ENCODE peak calls at places on chromosomes 1 and 21, in seven cellular contexts. S is IMR-90, K is PC-3, P is GM23338, U is astrocyte, N is K562, A is H9. L is an unnamed sample.
A peak's percentile ranks its signal among the peaks of the same experiment; 100 is the strongest.

GRCh38 chr1:234863596-234863995 is 253.6 kb upstream of the IRF2BP2 start:
- DNase-seq in S (peak; percentile 82), K (peak; percentile 36), P (no peak), U (peak; percentile 80), N (no peak), A (no peak), L (no peak)

GRCh38 chr1:53172751-53173498 is 23.7 kb upstream of the CPT2 start:
- DNase-seq in S (no peak), K (peak; percentile 52), P (peak; percentile 39), U (no peak), N (peak; percentile 33), A (no peak), L (no peak)

GRCh38 chr1:67952071-67952470 is 98.4 kb downstream of the DIRAS3 start:
- DNase-seq in S (peak; percentile 56), K (no peak), P (no peak), U (peak; percentile 80), N (no peak), A (no peak), L (no peak)

GRCh38 chr1:64133036-64133435 is 70.4 kb upstream of the UBE2U start:
- DNase-seq in S (peak; percentile 92), K (peak; percentile 97), P (no peak), U (peak; percentile 90), N (no peak), A (no peak), L (peak; percentile 80)

GRCh38 chr1:204931313-204931712 is 60.7 kb downstream of the NFASC start:
- DNase-seq in S (no peak), K (no peak), P (no peak), U (no peak), N (no peak), A (no peak), L (no peak)

GRCh38 chr1:157770442-157771043 is 6.4 kb downstream of the FCRL2 start:
- DNase-seq in S (peak; percentile 1), K (peak; percentile 8), P (peak; percentile 80), U (no peak), N (peak; percentile 6), A (peak; percentile 50), L (no peak)

GRCh38 chr1:235470741-235471439 is 33.4 kb downstream of the B3GALNT2 start:
- DNase-seq in S (no peak), K (no peak), P (no peak), U (no peak), N (no peak), A (no peak), L (no peak)

GRCh38 chr1:117580436-117580835 is 25.4 kb upstream of the TENT5C start:
- DNase-seq in S (no peak), K (no peak), P (no peak), U (no peak), N (no peak), A (no peak), L (no peak)

GRCh38 chr1:197222025-197222685 is 45.9 kb upstream of the CRB1 start:
- DNase-seq in S (no peak), K (peak; percentile 66), P (peak; percentile 16), U (no peak), N (no peak), A (no peak), L (peak; percentile 91)

GRCh38 chr1:17053071-17053684 is 654 bp downstream of the SDHB start:
- DNase-seq in S (no peak), K (no peak), P (no peak), U (no peak), N (peak; percentile 24), A (no peak), L (no peak)

GRCh38 chr1:186014370-186015030 is 280.3 kb downstream of the HMCN1 start:
- DNase-seq in S (peak; percentile 59), K (no peak), P (no peak), U (peak; percentile 73), N (no peak), A (no peak), L (no peak)

GRCh38 chr1:155983191-155984023 is 5.1 kb upstream of the ARHGEF2 start:
- DNase-seq in S (peak; percentile 99), K (peak; percentile 70), P (peak; percentile 74), U (peak; percentile 94), N (peak; percentile 65), A (peak; percentile 73), L (peak; percentile 46)

GRCh38 chr21:45261093-45261492 is 26.6 kb downstream of the POFUT2 start:
- DNase-seq in S (no peak), K (no peak), P (no peak), U (no peak), N (no peak), A (peak; percentile 19), L (no peak)

GRCh38 chr1:13751458-13751871 is 51.5 kb downstream of the PRDM2 start:
- DNase-seq in S (no peak), K (no peak), P (no peak), U (no peak), N (no peak), A (no peak), L (no peak)

GRCh38 chr1:204751883-204752687 is 66.5 kb upstream of the LRRN2 start:
- DNase-seq in S (no peak), K (no peak), P (peak; percentile 61), U (no peak), N (peak; percentile 76), A (peak; percentile 86), L (peak; percentile 66)

GRCh38 chr1:15411593-15412487 is 2.2 kb downstream of the EFHD2 start:
- DNase-seq in S (peak; percentile 47), K (peak; percentile 58), P (no peak), U (no peak), N (peak; percentile 55), A (no peak), L (peak; percentile 67)

GRCh38 chr1:219798283-219799030 is 129.9 kb downstream of the SLC30A10 start:
- DNase-seq in S (peak; percentile 82), K (peak; percentile 84), P (no peak), U (peak; percentile 79), N (no peak), A (no peak), L (no peak)

GRCh38 chr1:246528933-246529731 is 22.1 kb upstream of the SMYD3 start:
- DNase-seq in S (no peak), K (peak; percentile 49), P (peak; percentile 53), U (no peak), N (no peak), A (no peak), L (no peak)

GRCh38 chr1:117942293-117942692 is 12.8 kb downstream of the WDR3 start:
- DNase-seq in S (peak; percentile 69), K (no peak), P (no peak), U (no peak), N (no peak), A (no peak), L (no peak)

GRCh38 chr1:17586172-17586963 is 46.9 kb downstream of the ARHGEF10L start:
- DNase-seq in S (peak; percentile 87), K (peak; percentile 52), P (peak; percentile 72), U (peak; percentile 77), N (no peak), A (peak; percentile 72), L (no peak)

GRCh38 chr1:156241311-156241811 is 623 bp upstream of the BGLAP start:
- DNase-seq in S (peak; percentile 47), K (peak; percentile 85), P (no peak), U (peak; percentile 46), N (no peak), A (no peak), L (no peak)

GRCh38 chr1:24849653-24850295 is 80.3 kb downstream of the RUNX3 start:
- DNase-seq in S (peak; percentile 34), K (peak; percentile 37), P (peak; percentile 62), U (no peak), N (peak; percentile 51), A (peak; percentile 46), L (no peak)

GRCh38 chr1:50422946-50423669 is at the start of gene DMRTA2:
- DNase-seq in S (no peak), K (no peak), P (peak; percentile 84), U (peak; percentile 7), N (no peak), A (peak; percentile 84), L (no peak)

GRCh38 chr1:210706246-210706645 is 377.5 kb downstream of the HHAT start:
- DNase-seq in S (no peak), K (no peak), P (no peak), U (no peak), N (no peak), A (no peak), L (no peak)

GRCh38 chr1:204456826-204457361 is 37.7 kb downstream of the PIK3C2B start:
- DNase-seq in S (no peak), K (no peak), P (no peak), U (no peak), N (no peak), A (no peak), L (no peak)

GRCh38 chr1:234134878-234135277 is 230.4 kb downstream of the SLC35F3 start:
- DNase-seq in S (no peak), K (no peak), P (no peak), U (no peak), N (no peak), A (no peak), L (no peak)

GRCh38 chr1:228394571-228395394 is 11.9 kb downstream of the TRIM11 start:
- DNase-seq in S (no peak), K (no peak), P (no peak), U (no peak), N (no peak), A (peak; percentile 14), L (no peak)

GRCh38 chr1:7247683-7248401 is 462.6 kb downstream of the CAMTA1 start:
- DNase-seq in S (no peak), K (no peak), P (no peak), U (no peak), N (no peak), A (no peak), L (no peak)

GRCh38 chr1:89900323-89900722 is 79.5 kb downstream of the LRRC8D start:
- DNase-seq in S (no peak), K (no peak), P (no peak), U (no peak), N (no peak), A (no peak), L (no peak)
- H4K20me1 ChIP-seq in S (no peaks in the 10 kb centered on the region), K (no peaks in the 10 kb centered on the region), P (no peaks in the 10 kb centered on the region), U (no peaks in the 10 kb centered on the region), N (no peaks in the 10 kb centered on the region), A (no peaks in the 10 kb centered on the region), L (no peaks in the 10 kb centered on the region)

GRCh38 chr1:43548285-43549271 is 17.9 kb downstream of the PTPRF start:
- DNase-seq in S (no peak), K (no peak), P (peak; percentile 35), U (no peak), N (no peak), A (no peak), L (no peak)
- H2AFZ ChIP-seq in S (no peak overlapping the region), K (no peak overlapping the region), P (no peak overlapping the region), U (no peak overlapping the region), N (no peak overlapping the region), A (no peak overlapping the region), L (no peak overlapping the region)

GRCh38 chr1:77668924-77669449 is 13.5 kb downstream of the ZZZ3 start:
- DNase-seq in S (peak; percentile 5), K (no peak), P (no peak), U (no peak), N (peak; percentile 19), A (no peak), L (no peak)
- H4K20me1 ChIP-seq in S (peaks cover 49% of the 10 kb centered on the region), K (peaks cover 50% of the 10 kb centered on the region), P (peaks cover 40% of the 10 kb centered on the region), U (peaks cover 76% of the 10 kb centered on the region), N (no peaks in the 10 kb centered on the region), A (no peaks in the 10 kb centered on the region), L (peaks cover 98% of the 10 kb centered on the region)

DNA sequence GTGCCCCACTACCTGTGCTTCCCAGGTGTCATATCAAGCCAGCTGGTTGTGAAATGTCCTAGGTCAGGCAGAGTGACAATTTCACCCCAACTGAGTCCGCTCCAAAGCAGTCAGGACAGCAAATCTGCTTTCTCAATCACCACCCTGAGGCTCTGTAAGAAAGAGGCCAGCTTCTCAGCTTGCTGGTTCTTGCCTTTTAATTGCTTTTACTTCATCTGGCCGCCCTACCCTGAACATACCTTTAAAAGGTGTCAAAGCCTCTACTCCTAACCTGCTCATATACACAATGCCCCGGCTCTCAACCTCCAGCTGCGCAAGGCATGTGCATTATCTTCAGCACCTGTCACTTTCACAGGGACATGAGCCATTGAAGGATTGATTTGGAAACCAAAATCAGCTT is 581.6 kb downstream of the NPHP4 start:
- DNase-seq in S (no peak), K (no peak), P (no peak), U (no peak), N (no peak), A (no peak), L (no peak)
- H2AFZ ChIP-seq in S (no peak overlapping the region), K (no peak overlapping the region), P (no peak overlapping the region), U (no peak overlapping the region), N (no peak overlapping the region), A (no peak overlapping the region), L (no peak overlapping the region)